ENCODE peak calls at places on chromosomes 13 and 19, in four cellular contexts. M is NCI-H1105 treated with DMSO at 0.1 percent for 48 hours, K is ascending aorta, I is GM12892. P is an unnamed sample.
A peak's percentile ranks its signal among the peaks of the same experiment; 100 is the strongest.

GRCh38 chr13:100069278-100069677 is 19.6 kb upstream of the PCCA start:
- DNase-seq in M (no peak), K (no peak), I (no peak), P (no peak)

GRCh38 chr13:20174656-20175405 is 14.0 kb upstream of the GJA3 start:
- DNase-seq in M (no peak), K (peak; percentile 86), I (peak; percentile 61), P (peak; percentile 42)

GRCh38 chr13:55761986-55762385 is 1378.7 kb upstream of the PRR20A start:
- DNase-seq in M (no peak), K (no peak), I (no peak), P (no peak)

GRCh38 chr19:58569943-58570670 is 3.0 kb downstream of the MZF1 start:
- DNase-seq in M (no peak), K (no peak), I (no peak), P (no peak)

GRCh38 chr13:104487006-104487405 is 1420.8 kb upstream of the SLC10A2 start:
- DNase-seq in M (no peak), K (no peak), I (no peak), P (no peak)

GRCh38 chr19:54532528-54532927 is 29.9 kb downstream of the LAIR2 start:
- DNase-seq in M (no peak), K (no peak), I (no peak), P (no peak)

GRCh38 chr19:13022111-13022858 is 27.0 kb downstream of the NFIX start:
- DNase-seq in M (no peak), K (no peak), I (no peak), P (peak; percentile 47)

GRCh38 chr13:33372251-33372919 is 86.8 kb upstream of the STARD13 start:
- DNase-seq in M (no peak), K (no peak), I (no peak), P (no peak)

GRCh38 chr13:30857018-30857417 is 49.1 kb upstream of the MEDAG start:
- DNase-seq in M (no peak), K (no peak), I (no peak), P (no peak)

GRCh38 chr13:109840201-109840892 is 54.0 kb upstream of the IRS2 start:
- DNase-seq in M (no peak), K (no peak), I (no peak), P (no peak)

GRCh38 chr13:25901460-25902376 is 150.1 kb downstream of the SHISA2 start:
- DNase-seq in M (no peak), K (no peak), I (no peak), P (peak; percentile 28)

GRCh38 chr19:55956431-55956830 is 8.8 kb downstream of the NLRP8 start:
- DNase-seq in M (no peak), K (no peak), I (no peak), P (no peak)

GRCh38 chr13:49759503-49759902 is 33.0 kb downstream of the KPNA3 start:
- DNase-seq in M (no peak), K (no peak), I (no peak), P (no peak)

GRCh38 chr13:83453723-83454122 is 428.6 kb downstream of the SLITRK1 start:
- DNase-seq in M (no peak), K (no peak), I (no peak), P (no peak)

GRCh38 chr19:40219721-40220276 is 1.6 kb upstream of the TTC9B start:
- DNase-seq in M (peak; percentile 62), K (no peak), I (no peak), P (no peak)

GRCh38 chr19:46732966-46733692 is 12.7 kb upstream of the FKRP start:
- DNase-seq in M (no peak), K (peak; percentile 47), I (no peak), P (no peak)

GRCh38 chr13:63124863-63125262 is 1709.2 kb upstream of the PCDH20 start:
- DNase-seq in M (peak; percentile 64), K (no peak), I (no peak), P (no peak)

GRCh38 chr19:821976-822773 is 420 bp upstream of the PLPPR3 start:
- DNase-seq in M (no peak), K (no peak), I (no peak), P (no peak)